ENCODE peak calls at places on chromosomes 6 and 20, in four cellular contexts. Q is H1, F is trophoblast cell, P is neuronal stem cell. K is an unnamed sample.

GRCh38 chr6:22343864-22344263 is 47.0 kb upstream of the PRL start:
- DNase-seq in P (no peak), Q (no peak), F (no peak), K (no peak)

GRCh38 chr6:8859501-8859900 is 424.2 kb upstream of the SLC35B3 start:
- DNase-seq in P (no peak), F (no peak), Q (no peak), K (no peak)

GRCh38 chr6:73969982-73970960 is 274.3 kb downstream of the CD109 start:
- DNase-seq in Q (no peak), P (peak), F (peak), K (peak)

GRCh38 chr6:161744211-161745067 is 470.6 kb upstream of the AGPAT4 start:
- DNase-seq in F (no peak), Q (no peak), P (no peak), K (no peak)

GRCh38 chr20:23114018-23114417 is 27.9 kb upstream of the CD93 start:
- DNase-seq in F (no peak), Q (no peak), P (no peak), K (no peak)

GRCh38 chr6:12119085-12119588 is 107.0 kb downstream of the HIVEP1 start:
- DNase-seq in P (no peak), Q (no peak), F (no peak), K (no peak)

GRCh38 chr6:3977875-3978711 is 100.8 kb downstream of the FAM217A start:
- DNase-seq in P (peak), Q (no peak), F (peak), K (peak)

GRCh38 chr20:49343246-49343645 is 65.4 kb upstream of the ZNFX1 start:
- DNase-seq in P (no peak), F (peak), Q (no peak), K (no peak)

GRCh38 chr20:23548408-23548807 is 19.9 kb downstream of the CST9L start:
- DNase-seq in Q (no peak), P (no peak), F (no peak), K (no peak)

GRCh38 chr20:41179961-41180360 is 42.6 kb downstream of the PLCG1 start:
- DNase-seq in P (no peak), Q (no peak), F (no peak), K (no peak)

GRCh38 chr20:58852559-58853271 is at the start of gene GNAS:
- DNase-seq in Q (peak), P (peak), F (peak), K (peak)

GRCh38 chr6:95203153-95203754 is 374.1 kb upstream of the MANEA start:
- DNase-seq in P (peak), Q (peak), F (peak), K (peak)

GRCh38 chr6:36827261-36828079 is 11.8 kb downstream of the CPNE5 start:
- DNase-seq in Q (no peak), P (no peak), F (peak), K (peak)

GRCh38 chr6:112253842-112254816 is at the start of gene LAMA4:
- DNase-seq in Q (no peak), P (peak), F (peak), K (peak)

GRCh38 chr6:100512203-100512862 is 47.6 kb upstream of the SIM1 start:
- DNase-seq in Q (no peak), P (no peak), F (peak), K (peak)

DNA sequence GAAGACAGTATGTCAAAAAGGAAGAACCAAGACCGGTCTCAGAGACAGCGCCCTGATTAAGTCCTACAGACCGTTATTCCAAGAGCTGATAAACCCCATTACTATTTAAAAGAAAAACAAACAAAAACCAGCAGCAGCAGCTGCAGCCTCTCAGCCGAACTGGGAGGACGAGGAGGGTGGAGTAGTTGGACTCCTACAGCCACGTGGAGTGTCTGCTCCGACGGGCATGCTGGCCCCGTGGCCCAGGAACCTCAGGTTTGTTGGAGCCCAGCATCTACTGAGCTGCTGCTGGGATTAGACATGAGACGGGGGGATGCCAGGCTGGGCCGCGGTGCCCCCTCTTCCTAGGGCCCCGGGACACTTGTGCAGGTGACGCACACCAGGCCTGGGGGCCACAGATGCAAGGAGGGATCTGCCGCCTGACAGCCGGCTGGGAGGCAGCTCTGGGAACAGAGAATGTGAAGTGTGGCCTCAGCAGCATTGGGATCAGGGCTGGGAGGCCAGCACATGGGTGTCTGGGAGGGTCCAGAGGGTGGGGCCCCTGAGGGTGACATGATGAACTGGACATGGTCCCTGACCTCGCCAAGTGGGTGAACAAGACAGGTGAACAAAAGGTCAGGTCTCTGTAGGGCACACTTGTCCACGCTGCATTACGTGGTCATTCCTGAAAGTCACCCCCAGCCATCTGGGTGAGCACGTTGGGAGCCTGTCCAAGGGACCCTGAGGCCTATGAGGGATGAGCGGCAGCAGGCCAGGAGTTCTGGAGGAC is 2.9 kb upstream of the ZBTB46 start:
- DNase-seq in P (no peak), F (no peak), Q (no peak), K (peak)
- H2BK12ac ChIP-seq in P (no peak), F (peak), Q (peak), K (peak)

GRCh38 chr6:56689114-56689513 is 46.4 kb upstream of the DST start:
- DNase-seq in Q (no peak), P (no peak), F (no peak), K (no peak)
- H3K4me3 ChIP-seq in Q (no peak), P (no peak), F (no peak), K (peak)

DNA sequence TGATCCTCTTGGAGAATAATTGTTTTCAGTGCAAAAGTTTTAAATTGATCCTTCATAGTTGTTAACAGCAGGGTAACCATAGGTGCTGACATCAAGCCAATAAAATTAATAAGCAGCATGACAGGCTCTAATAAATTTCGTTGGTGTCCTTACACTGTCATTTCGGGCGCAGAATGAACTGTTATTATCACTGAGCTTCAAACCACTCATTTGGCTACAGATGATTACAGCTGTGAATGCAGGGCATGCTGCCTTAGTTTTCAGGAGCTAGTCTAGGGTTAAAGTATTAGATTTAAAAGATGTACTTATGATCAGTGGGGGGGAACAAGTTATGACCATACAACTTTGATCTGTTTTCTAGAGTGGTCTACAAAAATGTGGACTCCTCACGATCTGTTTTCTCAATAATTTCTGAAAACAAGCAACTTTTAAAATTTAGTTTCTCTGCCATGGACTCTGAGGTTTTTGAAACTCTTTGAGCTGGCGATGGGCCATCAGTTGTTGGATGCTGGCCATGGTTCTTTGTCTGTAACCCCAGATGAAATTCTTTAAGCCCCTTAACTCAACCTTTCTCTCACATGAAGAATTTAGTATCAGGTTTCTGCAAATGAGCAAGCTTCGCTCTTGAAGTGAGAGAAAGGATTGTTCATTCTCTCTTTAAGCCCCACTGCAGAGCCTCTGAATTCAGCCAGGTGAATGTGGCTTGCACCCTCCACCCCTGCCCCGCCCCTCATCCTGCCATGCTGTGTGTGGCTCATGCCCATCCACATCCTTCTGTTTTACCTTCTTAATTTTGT is 99.1 kb upstream of the MTHFD1L start:
- DNase-seq in P (no peak), F (no peak), Q (no peak), K (no peak)
- H2BK12ac ChIP-seq in P (no peak), F (no peak), Q (no peak), K (no peak)

DNA sequence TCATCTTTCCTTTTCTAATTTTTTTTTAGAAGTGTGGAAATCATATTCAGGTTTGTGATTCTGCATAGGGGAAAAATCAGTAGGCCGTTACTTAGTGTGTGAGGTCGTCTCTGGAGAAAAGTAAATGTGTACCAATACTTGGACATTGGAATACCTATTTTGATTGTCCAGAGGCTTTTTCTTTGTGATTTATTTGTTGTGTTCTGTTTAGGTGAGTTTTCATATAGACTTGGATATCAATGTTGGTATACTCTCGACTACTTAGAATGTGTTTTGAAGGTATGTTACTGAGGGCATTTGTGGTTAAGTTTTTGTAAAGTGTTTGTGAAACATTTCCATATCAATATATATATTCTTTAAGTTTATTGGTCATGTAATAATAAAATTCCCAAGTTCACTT is 2.3 kb downstream of the CD2AP start:
- DNase-seq in Q (no peak), F (no peak), P (no peak), K (peak)
- H3K4me3 ChIP-seq in Q (peak), F (no peak), P (no peak), K (no peak)

DNA sequence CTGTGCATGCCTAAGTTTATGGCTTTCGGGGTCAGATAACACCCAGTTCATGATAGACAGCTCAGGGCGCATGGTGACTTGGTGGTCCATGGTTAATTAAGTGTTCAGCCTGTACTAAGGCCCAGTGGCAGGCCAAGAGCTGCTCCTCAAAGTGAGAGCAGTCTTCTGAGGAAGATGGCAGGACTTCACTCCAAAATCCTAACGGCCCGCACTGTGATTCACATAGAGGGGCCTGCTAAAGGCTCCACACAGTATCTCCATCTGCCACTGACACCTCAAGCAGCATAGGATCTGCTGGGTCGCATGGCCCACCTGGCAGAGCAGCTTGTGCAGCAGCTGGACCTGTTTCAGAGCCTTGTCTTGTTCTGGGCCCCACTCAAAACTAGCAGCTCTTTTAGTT is 10.6 kb upstream of the CST7 start:
- DNase-seq in F (no peak), Q (no peak), P (no peak), K (no peak)
- H2BK12ac ChIP-seq in F (no peak), Q (no peak), P (no peak), K (no peak)

K was measured in mesenchymal stem cell.